ENCODE peak calls at places on chromosomes 6 and 20, in four cellular contexts. M is breast epithelium, B is mucosa of descending colon, G is psoas muscle. R is an unnamed sample.

GRCh38 chr20:47620808-47621805 is 119.4 kb downstream of the NCOA3 start:
- DNase-seq in G (no peak), M (no peak), B (peak; percentile 27), R (peak; percentile 87)

GRCh38 chr20:5654557-5654956 is 95.6 kb upstream of the SHLD1 start:
- DNase-seq in M (no peak), G (no peak), B (no peak), R (peak; percentile 96)

GRCh38 chr6:144725731-144726522 is 440.8 kb downstream of the UTRN start:
- DNase-seq in M (no peak), B (no peak), G (no peak), R (no peak)

GRCh38 chr20:36924167-36925045 is 27.1 kb downstream of the SAMHD1 start:
- DNase-seq in G (no peak), M (no peak), B (no peak), R (no peak)

GRCh38 chr20:48750941-48751620 is 76.7 kb downstream of the PREX1 start:
- DNase-seq in G (peak; percentile 39), B (peak; percentile 40), M (peak; percentile 22), R (no peak)

GRCh38 chr6:128507337-128508310 is 12.8 kb downstream of the PTPRK start:
- DNase-seq in M (no peak), B (peak; percentile 72), G (no peak), R (peak; percentile 61)

GRCh38 chr6:134363323-134364039 is 45.6 kb upstream of the SGK1 start:
- DNase-seq in M (no peak), G (no peak), B (no peak), R (peak; percentile 75)

GRCh38 chr20:35992713-35993335 is 24.4 kb downstream of the CNBD2 start:
- DNase-seq in B (peak; percentile 45), G (no peak), M (peak; percentile 28), R (peak; percentile 77)

GRCh38 chr20:46324379-46324778 is 16.1 kb upstream of the CDH22 start:
- DNase-seq in G (no peak), B (no peak), M (no peak), R (no peak)

GRCh38 chr6:63496388-63496804 is 75.9 kb upstream of the LOC128125822 start:
- DNase-seq in B (peak; percentile 79), G (no peak), M (no peak), R (no peak)

GRCh38 chr20:33566781-33567603 is 77.1 kb downstream of the CBFA2T2 start:
- DNase-seq in G (no peak), M (no peak), B (no peak), R (no peak)

GRCh38 chr6:29553268-29554057 is 6.1 kb downstream of the UBD start:
- DNase-seq in B (peak; percentile 29), G (peak; percentile 77), M (peak; percentile 35), R (peak; percentile 78)

GRCh38 chr6:137681445-137682009 is 185.5 kb upstream of the TNFAIP3 start:
- DNase-seq in G (no peak), M (no peak), B (no peak), R (no peak)

GRCh38 chr6:127582777-127583462 is 5.9 kb downstream of the C6orf58 start:
- DNase-seq in G (no peak), M (no peak), B (no peak), R (peak; percentile 80)

GRCh38 chr20:46249671-46250070 is 58.6 kb downstream of the CDH22 start:
- DNase-seq in B (no peak), M (no peak), G (no peak), R (no peak)

GRCh38 chr6:159819932-159820640 is 20.0 kb downstream of the PNLDC1 start:
- DNase-seq in B (no peak), G (no peak), M (no peak), R (peak; percentile 5)

GRCh38 chr6:27280540-27281000 is 31.5 kb downstream of the POM121L2 start:
- DNase-seq in M (no peak), B (no peak), G (no peak), R (no peak)

GRCh38 chr6:14645221-14645620 is 527.6 kb downstream of the CD83 start:
- DNase-seq in G (no peak), M (no peak), B (no peak), R (no peak)

GRCh38 chr6:4582506-4582905 is 193.7 kb upstream of the CDYL start:
- DNase-seq in B (no peak), G (no peak), M (no peak), R (peak; percentile 76)

GRCh38 chr6:21653323-21653722 is 59.8 kb downstream of the SOX4 start:
- DNase-seq in B (no peak), M (no peak), G (no peak), R (no peak)

GRCh38 chr6:46849361-46849690 is 56.1 kb downstream of the MEP1A start:
- DNase-seq in B (no peak), G (no peak), M (no peak), R (no peak)

GRCh38 chr6:169912266-169913095 is 161.1 kb downstream of the ERMARD start:
- DNase-seq in B (no peak), G (no peak), M (no peak), R (no peak)

GRCh38 chr6:50714487-50715379 is 1.4 kb downstream of the TFAP2D start:
- DNase-seq in M (no peak), B (no peak), G (no peak), R (no peak)

GRCh38 chr6:149990672-149991402 is 27.1 kb downstream of the ULBP1 start:
- DNase-seq in B (no peak), G (no peak), M (no peak), R (no peak)

GRCh38 chr6:129567374-129567773 is 142.6 kb downstream of the ARHGAP18 start:
- DNase-seq in G (no peak), M (no peak), B (peak; percentile 40), R (peak; percentile 60)
- TF ChIP-seq CTCF in G (no peak), M (no peak), B (no peak), R (peak; percentile 65)

GRCh38 chr20:44431502-44432234 is 44.0 kb upstream of the TTPAL start:
- DNase-seq in B (no peak), M (no peak), G (no peak), R (no peak)
- TF ChIP-seq CTCF in B (no peak), M (no peak), G (no peak), R (peak; percentile 10)

DNA sequence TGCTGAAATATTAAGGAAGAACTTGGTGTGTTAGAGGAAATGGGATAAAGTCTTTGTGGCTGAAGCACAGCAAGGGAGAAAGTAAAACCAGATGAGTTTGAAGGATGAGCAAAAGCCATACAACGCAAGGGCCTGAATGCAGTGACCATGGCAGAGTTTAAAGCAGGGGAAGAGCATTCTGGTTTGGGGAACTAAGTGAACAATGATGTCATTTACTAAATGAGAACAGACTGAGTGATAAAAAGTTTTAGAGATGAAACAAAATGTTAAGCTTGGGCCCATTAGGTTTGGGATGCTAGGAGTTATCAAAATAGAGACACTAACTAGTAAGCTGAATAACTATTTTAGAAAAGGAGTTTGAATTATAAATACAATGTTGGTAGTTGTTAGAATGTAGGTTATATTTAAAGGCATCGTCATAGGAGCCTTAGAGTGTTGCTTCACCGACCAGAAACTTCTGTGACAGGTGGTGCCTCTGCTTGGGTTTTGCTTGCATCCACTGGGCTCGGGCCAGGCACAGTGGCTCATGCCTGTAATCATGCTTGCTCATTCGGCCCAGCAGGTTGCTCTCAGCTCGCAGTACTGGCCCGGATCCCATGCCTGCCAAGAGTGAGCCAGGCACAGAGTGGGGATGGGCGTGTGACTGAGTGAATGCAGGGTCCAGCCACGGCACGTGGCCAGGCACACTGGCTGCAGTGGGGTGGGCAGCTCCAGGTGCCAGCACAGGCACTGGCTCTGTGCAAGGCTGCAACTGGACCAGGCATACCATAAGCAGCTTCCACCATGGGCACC is 37.4 kb upstream of the OPRM1 start:
- DNase-seq in G (no peak), M (no peak), B (no peak), R (no peak)
- TF ChIP-seq CTCF in G (no peak), M (no peak), B (no peak), R (no peak)

DNA sequence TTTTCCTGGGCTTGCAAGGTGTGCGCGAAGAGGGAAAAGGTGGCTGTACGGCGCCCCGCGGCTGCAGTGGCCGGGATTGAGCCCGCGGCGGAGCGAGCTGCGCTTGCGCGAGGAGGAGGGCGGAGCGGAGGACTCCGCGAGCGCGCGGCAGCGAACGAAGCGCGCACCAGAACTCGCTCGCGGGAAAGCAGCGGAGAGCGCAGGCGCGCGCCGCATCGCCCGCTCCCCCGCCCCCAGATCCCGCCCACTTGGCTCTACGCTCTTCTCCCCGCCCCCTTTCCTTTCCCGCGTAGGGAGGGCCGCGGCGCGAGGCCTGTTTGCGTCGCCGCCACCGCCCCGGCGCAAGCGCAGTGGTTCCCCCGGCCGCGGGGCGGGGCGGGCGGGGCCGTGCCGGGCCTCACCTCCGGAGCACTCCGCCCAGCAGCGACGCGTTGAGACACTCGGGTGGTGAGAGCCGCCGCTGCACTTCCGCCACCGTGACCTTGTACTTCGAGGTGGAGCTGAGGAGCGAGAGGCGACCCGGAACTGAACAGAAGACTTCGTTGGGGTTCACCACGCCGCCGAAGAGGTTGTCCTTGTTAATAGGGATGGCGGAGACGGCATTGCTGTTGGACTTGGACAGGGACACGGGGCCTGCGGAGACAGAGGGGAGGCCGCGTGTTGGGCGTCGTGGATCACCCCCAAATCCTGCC is 10.6 kb downstream of the TFAP2A start:
- DNase-seq in B (peak; percentile 92), M (peak; percentile 96), G (peak; percentile 87), R (peak; percentile 94)
- TF ChIP-seq CTCF in B (no peak), M (no peak), G (peak; percentile 22), R (peak; percentile 46)